ENCODE peak calls at places on chromosomes 4 and X, in eight cellular contexts. One of them, this sample, is unnamed.

GRCh38 chr4:98921292-98921691 is 7.6 kb downstream of the EIF4E start:
- DNase-seq in sigmoid colon: no peak
- DNase-seq in IMR-90: no peak
- DNase-seq in AG04449: no peak
- DNase-seq in tibial artery: no peak
- DNase-seq in body of pancreas: no peak
- DNase-seq in psoas muscle: no peak
- DNase-seq in CD8-positive, alpha-beta memory T cell: no peak
- DNase-seq in this sample: no peak

GRCh38 chr4:53688186-53688790 is 97.0 kb upstream of the LNX1 start:
- DNase-seq in sigmoid colon: no peak
- DNase-seq in IMR-90: peak
- DNase-seq in AG04449: peak
- DNase-seq in tibial artery: no peak
- DNase-seq in body of pancreas: peak
- DNase-seq in psoas muscle: no peak
- DNase-seq in CD8-positive, alpha-beta memory T cell: no peak
- DNase-seq in this sample: no peak

GRCh38 chr4:55251896-55252295 is 94.1 kb upstream of the SRD5A3 start:
- DNase-seq in sigmoid colon: no peak
- DNase-seq in IMR-90: no peak
- DNase-seq in AG04449: no peak
- DNase-seq in tibial artery: no peak
- DNase-seq in body of pancreas: no peak
- DNase-seq in psoas muscle: no peak
- DNase-seq in CD8-positive, alpha-beta memory T cell: no peak
- DNase-seq in this sample: no peak

GRCh38 chr4:14269824-14270223 is 642.3 kb upstream of the BOD1L1 start:
- DNase-seq in sigmoid colon: no peak
- DNase-seq in IMR-90: no peak
- DNase-seq in AG04449: no peak
- DNase-seq in tibial artery: peak
- DNase-seq in body of pancreas: peak
- DNase-seq in psoas muscle: no peak
- DNase-seq in CD8-positive, alpha-beta memory T cell: no peak
- DNase-seq in this sample: no peak

GRCh38 chrX:17414839-17415238 is 39.8 kb downstream of the NHS start:
- DNase-seq in sigmoid colon: no peak
- DNase-seq in IMR-90: no peak
- DNase-seq in AG04449: no peak
- DNase-seq in tibial artery: peak
- DNase-seq in body of pancreas: peak
- DNase-seq in psoas muscle: peak
- DNase-seq in CD8-positive, alpha-beta memory T cell: no peak
- DNase-seq in this sample: peak

GRCh38 chr4:36348403-36348938 is 67.1 kb downstream of the DTHD1 start:
- DNase-seq in sigmoid colon: no peak
- DNase-seq in IMR-90: no peak
- DNase-seq in AG04449: no peak
- DNase-seq in tibial artery: no peak
- DNase-seq in body of pancreas: no peak
- DNase-seq in psoas muscle: no peak
- DNase-seq in CD8-positive, alpha-beta memory T cell: no peak
- DNase-seq in this sample: no peak

GRCh38 chrX:47562615-47563243 is 1.7 kb downstream of the ARAF start:
- DNase-seq in sigmoid colon: no peak
- DNase-seq in IMR-90: no peak
- DNase-seq in AG04449: no peak
- DNase-seq in tibial artery: no peak
- DNase-seq in body of pancreas: no peak
- DNase-seq in psoas muscle: no peak
- DNase-seq in CD8-positive, alpha-beta memory T cell: no peak
- DNase-seq in this sample: no peak

GRCh38 chr4:7763788-7764187 is 175.9 kb downstream of the AFAP1 start:
- DNase-seq in sigmoid colon: no peak
- DNase-seq in IMR-90: peak
- DNase-seq in AG04449: no peak
- DNase-seq in tibial artery: no peak
- DNase-seq in body of pancreas: no peak
- DNase-seq in psoas muscle: no peak
- DNase-seq in CD8-positive, alpha-beta memory T cell: no peak
- DNase-seq in this sample: no peak

GRCh38 chr4:10765386-10765785 is 80.8 kb upstream of the CLNK start:
- DNase-seq in sigmoid colon: no peak
- DNase-seq in IMR-90: no peak
- DNase-seq in AG04449: no peak
- DNase-seq in tibial artery: no peak
- DNase-seq in body of pancreas: no peak
- DNase-seq in psoas muscle: no peak
- DNase-seq in CD8-positive, alpha-beta memory T cell: no peak
- DNase-seq in this sample: no peak

GRCh38 chrX:14529288-14529989 is at the start of gene GLRA2:
- DNase-seq in sigmoid colon: peak
- DNase-seq in IMR-90: peak
- DNase-seq in AG04449: no peak
- DNase-seq in tibial artery: no peak
- DNase-seq in body of pancreas: no peak
- DNase-seq in psoas muscle: no peak
- DNase-seq in CD8-positive, alpha-beta memory T cell: no peak
- DNase-seq in this sample: peak

GRCh38 chr4:186037692-186038658 is 31.0 kb upstream of the TLR3 start:
- DNase-seq in sigmoid colon: peak
- DNase-seq in IMR-90: peak
- DNase-seq in AG04449: peak
- DNase-seq in tibial artery: no peak
- DNase-seq in body of pancreas: peak
- DNase-seq in psoas muscle: no peak
- DNase-seq in CD8-positive, alpha-beta memory T cell: no peak
- DNase-seq in this sample: peak

GRCh38 chrX:33032700-33033099 is 178.6 kb downstream of the DMD start:
- DNase-seq in sigmoid colon: no peak
- DNase-seq in IMR-90: no peak
- DNase-seq in AG04449: no peak
- DNase-seq in tibial artery: no peak
- DNase-seq in body of pancreas: no peak
- DNase-seq in psoas muscle: no peak
- DNase-seq in CD8-positive, alpha-beta memory T cell: no peak
- DNase-seq in this sample: no peak
- H3K4me3 ChIP-seq in sigmoid colon: no peak
- H3K4me3 ChIP-seq in IMR-90: no peak
- H3K4me3 ChIP-seq in AG04449: no peak
- H3K4me3 ChIP-seq in tibial artery: peak
- H3K4me3 ChIP-seq in body of pancreas: no peak
- H3K4me3 ChIP-seq in psoas muscle: no peak
- H3K4me3 ChIP-seq in CD8-positive, alpha-beta memory T cell: no peak
- H3K4me3 ChIP-seq in this sample: no peak

GRCh38 chrX:1529756-1530155 is 7.2 kb downstream of the P2RY8 start:
- DNase-seq in sigmoid colon: no peak
- DNase-seq in IMR-90: no peak
- DNase-seq in AG04449: no peak
- DNase-seq in tibial artery: no peak
- DNase-seq in body of pancreas: no peak
- DNase-seq in psoas muscle: no peak
- DNase-seq in CD8-positive, alpha-beta memory T cell: no peak
- DNase-seq in this sample: no peak
- H3K4me3 ChIP-seq in sigmoid colon: no peak
- H3K4me3 ChIP-seq in IMR-90: no peak
- H3K4me3 ChIP-seq in AG04449: no peak
- H3K4me3 ChIP-seq in tibial artery: no peak
- H3K4me3 ChIP-seq in body of pancreas: no peak
- H3K4me3 ChIP-seq in psoas muscle: no peak
- H3K4me3 ChIP-seq in CD8-positive, alpha-beta memory T cell: no peak
- H3K4me3 ChIP-seq in this sample: no peak

DNA sequence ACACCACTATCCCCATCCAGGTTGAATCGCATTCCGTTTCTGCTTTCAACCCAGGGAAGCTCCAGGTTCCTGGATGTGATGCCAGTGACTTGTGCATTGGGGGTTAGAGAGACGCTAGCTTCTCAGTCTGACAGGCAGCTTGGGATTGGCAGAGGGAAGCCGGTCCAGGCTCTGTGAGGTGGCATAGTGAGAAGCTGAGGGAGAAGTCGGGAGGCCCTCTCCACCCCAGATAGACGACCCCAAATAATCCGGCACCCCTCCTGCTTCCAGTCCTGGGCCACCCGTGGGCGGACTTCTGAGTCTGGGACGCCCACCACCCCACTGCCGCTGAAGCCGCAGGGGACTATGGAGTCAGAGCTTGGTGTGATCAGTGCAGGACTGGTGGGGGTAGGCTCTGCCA is 7.4 kb downstream of the MAGEA4 start:
- DNase-seq in sigmoid colon: no peak
- DNase-seq in IMR-90: no peak
- DNase-seq in AG04449: no peak
- DNase-seq in tibial artery: no peak
- DNase-seq in body of pancreas: no peak
- DNase-seq in psoas muscle: no peak
- DNase-seq in CD8-positive, alpha-beta memory T cell: no peak
- DNase-seq in this sample: no peak
- H3K4me3 ChIP-seq in sigmoid colon: no peak
- H3K4me3 ChIP-seq in IMR-90: no peak
- H3K4me3 ChIP-seq in AG04449: no peak
- H3K4me3 ChIP-seq in tibial artery: no peak
- H3K4me3 ChIP-seq in body of pancreas: no peak
- H3K4me3 ChIP-seq in psoas muscle: no peak
- H3K4me3 ChIP-seq in CD8-positive, alpha-beta memory T cell: no peak
- H3K4me3 ChIP-seq in this sample: no peak

GRCh38 chr4:112885897-112886296 is 163.6 kb upstream of the ANK2 start:
- DNase-seq in sigmoid colon: no peak
- DNase-seq in IMR-90: no peak
- DNase-seq in AG04449: no peak
- DNase-seq in tibial artery: no peak
- DNase-seq in body of pancreas: no peak
- DNase-seq in psoas muscle: no peak
- DNase-seq in CD8-positive, alpha-beta memory T cell: no peak
- DNase-seq in this sample: no peak

GRCh38 chr4:112881842-112882241 is 167.6 kb upstream of the ANK2 start:
- DNase-seq in sigmoid colon: no peak
- DNase-seq in IMR-90: no peak
- DNase-seq in AG04449: no peak
- DNase-seq in tibial artery: no peak
- DNase-seq in body of pancreas: no peak
- DNase-seq in psoas muscle: no peak
- DNase-seq in CD8-positive, alpha-beta memory T cell: no peak
- DNase-seq in this sample: no peak

GRCh38 chr4:112876316-112876715 is 173.1 kb upstream of the ANK2 start:
- DNase-seq in sigmoid colon: no peak
- DNase-seq in IMR-90: no peak
- DNase-seq in AG04449: no peak
- DNase-seq in tibial artery: no peak
- DNase-seq in body of pancreas: no peak
- DNase-seq in psoas muscle: no peak
- DNase-seq in CD8-positive, alpha-beta memory T cell: no peak
- DNase-seq in this sample: no peak

DNA sequence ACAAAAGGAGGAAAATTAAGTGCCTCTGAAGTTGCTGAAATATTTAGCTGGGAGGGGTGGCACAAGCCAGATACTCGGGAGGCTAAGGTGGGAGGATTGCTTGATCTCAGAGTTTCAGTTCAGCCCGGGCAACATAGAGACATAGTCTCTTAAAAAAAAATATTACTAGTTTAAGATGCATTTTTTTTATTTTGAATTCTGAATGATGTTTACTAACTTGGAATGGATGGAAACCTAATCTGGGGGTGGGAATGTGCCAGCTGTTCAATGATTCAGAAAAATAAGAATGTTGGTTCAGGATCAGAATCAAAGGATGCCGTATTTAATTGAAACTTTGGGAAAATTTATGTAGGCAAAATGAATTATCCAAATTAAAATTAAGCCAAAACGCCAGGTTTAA is 167.2 kb upstream of the ANK2 start:
- DNase-seq in sigmoid colon: no peak
- DNase-seq in IMR-90: no peak
- DNase-seq in AG04449: no peak
- DNase-seq in tibial artery: no peak
- DNase-seq in body of pancreas: no peak
- DNase-seq in psoas muscle: no peak
- DNase-seq in CD8-positive, alpha-beta memory T cell: no peak
- DNase-seq in this sample: no peak
- H3K4me3 ChIP-seq in sigmoid colon: peak
- H3K4me3 ChIP-seq in IMR-90: no peak
- H3K4me3 ChIP-seq in AG04449: no peak
- H3K4me3 ChIP-seq in tibial artery: no peak
- H3K4me3 ChIP-seq in body of pancreas: no peak
- H3K4me3 ChIP-seq in psoas muscle: peak
- H3K4me3 ChIP-seq in CD8-positive, alpha-beta memory T cell: no peak
- H3K4me3 ChIP-seq in this sample: no peak

DNA sequence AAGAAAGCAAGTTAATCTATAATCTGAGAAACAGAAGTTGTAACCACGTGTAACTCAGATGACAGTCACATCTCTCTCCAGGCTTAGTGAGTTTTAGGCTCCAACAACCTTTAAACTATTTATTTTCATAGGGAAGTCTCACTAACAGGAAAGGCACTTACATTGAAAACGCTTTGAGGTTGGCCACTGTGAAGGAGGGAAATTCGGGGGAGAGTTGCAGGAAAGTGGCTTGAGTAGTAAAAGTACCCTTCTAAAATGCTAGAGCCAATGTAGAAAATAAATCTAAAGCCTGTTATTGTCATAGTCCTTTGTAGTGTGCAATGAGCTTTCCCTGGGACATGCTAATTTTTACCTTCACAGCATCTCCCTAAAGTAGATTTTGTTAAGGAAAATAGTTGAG is 995 bp upstream of the NFXL1 start:
- DNase-seq in sigmoid colon: no peak
- DNase-seq in IMR-90: no peak
- DNase-seq in AG04449: no peak
- DNase-seq in tibial artery: no peak
- DNase-seq in body of pancreas: no peak
- DNase-seq in psoas muscle: no peak
- DNase-seq in CD8-positive, alpha-beta memory T cell: no peak
- DNase-seq in this sample: no peak
- H3K4me3 ChIP-seq in sigmoid colon: no peak
- H3K4me3 ChIP-seq in IMR-90: no peak
- H3K4me3 ChIP-seq in AG04449: no peak
- H3K4me3 ChIP-seq in tibial artery: no peak
- H3K4me3 ChIP-seq in body of pancreas: no peak
- H3K4me3 ChIP-seq in psoas muscle: peak
- H3K4me3 ChIP-seq in CD8-positive, alpha-beta memory T cell: no peak
- H3K4me3 ChIP-seq in this sample: no peak

DNA sequence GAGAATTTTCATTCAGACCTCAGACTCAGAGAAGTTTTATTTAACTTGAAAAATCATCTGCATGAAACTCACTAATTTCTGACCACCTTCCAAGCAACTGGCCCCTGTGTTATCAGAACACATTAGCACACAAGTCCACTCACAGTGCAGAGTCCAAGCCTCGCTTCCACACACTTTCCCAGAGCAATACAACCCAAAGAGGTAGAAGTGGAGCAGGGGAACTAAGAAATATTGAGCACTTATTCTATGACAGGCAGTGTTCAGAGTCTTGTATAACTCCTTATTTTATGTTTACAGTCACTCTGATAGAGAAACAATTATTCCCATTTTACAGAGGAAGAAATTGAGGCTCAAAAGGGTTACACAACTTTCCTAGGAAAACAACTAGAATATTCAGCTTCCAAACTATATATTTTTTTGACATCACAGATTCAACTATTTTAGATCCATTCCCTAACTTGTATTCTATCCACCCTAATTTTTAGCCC is 18.3 kb upstream of the TMEM154 start:
- DNase-seq in sigmoid colon: no peak
- DNase-seq in IMR-90: no peak
- DNase-seq in AG04449: no peak
- DNase-seq in tibial artery: no peak
- DNase-seq in body of pancreas: no peak
- DNase-seq in psoas muscle: no peak
- DNase-seq in CD8-positive, alpha-beta memory T cell: no peak
- DNase-seq in this sample: no peak
- H3K4me3 ChIP-seq in sigmoid colon: no peak
- H3K4me3 ChIP-seq in IMR-90: no peak
- H3K4me3 ChIP-seq in AG04449: no peak
- H3K4me3 ChIP-seq in tibial artery: no peak
- H3K4me3 ChIP-seq in body of pancreas: no peak
- H3K4me3 ChIP-seq in psoas muscle: no peak
- H3K4me3 ChIP-seq in CD8-positive, alpha-beta memory T cell: no peak
- H3K4me3 ChIP-seq in this sample: no peak